ENCODE peak calls at places on chromosomes 1 and 21, in seven cellular contexts. Y is ovary, G is adrenal gland, U is prostate gland, Q is HCT116, R is right lobe of liver, A is esophagus squamous epithelium. D is an unnamed sample.

GRCh38 chr1:20411196-20411980 is 74.6 kb downstream of the CAMK2N1 start:
- DNase-seq in Y (no peak), G (peak; percentile 81), U (no peak), Q (peak; percentile 60), R (no peak), A (no peak), D (no peak)

GRCh38 chr1:230822092-230822581 is 46.2 kb downstream of the C1orf198 start:
- DNase-seq in Y (no peak), G (no peak), U (no peak), Q (no peak), R (no peak), A (no peak), D (no peak)

GRCh38 chr1:162133566-162133965 is 64.1 kb downstream of the NOS1AP start:
- DNase-seq in Y (no peak), G (no peak), U (no peak), Q (no peak), R (no peak), A (no peak), D (no peak)

GRCh38 chr21:42214921-42215320 is 4.0 kb upstream of the ABCG1 start:
- DNase-seq in Y (no peak), G (no peak), U (no peak), Q (no peak), R (no peak), A (no peak), D (no peak)

GRCh38 chr1:206766251-206766856 is 4.2 kb upstream of the IL19 start:
- DNase-seq in Y (no peak), G (peak; percentile 46), U (peak; percentile 13), Q (no peak), R (peak; percentile 44), A (no peak), D (peak; percentile 77)

GRCh38 chr1:43995984-43996732 is 4.8 kb downstream of the CCDC24 start:
- DNase-seq in Y (no peak), G (no peak), U (no peak), Q (no peak), R (no peak), A (no peak), D (no peak)

GRCh38 chr1:164155337-164155850 is 403.6 kb upstream of the PBX1 start:
- DNase-seq in Y (no peak), G (no peak), U (no peak), Q (no peak), R (no peak), A (no peak), D (no peak)

GRCh38 chr1:99544328-99544727 is 101.6 kb upstream of the PALMD start:
- DNase-seq in Y (no peak), G (no peak), U (no peak), Q (no peak), R (no peak), A (no peak), D (no peak)

GRCh38 chr1:70462611-70463010 is 51.5 kb downstream of the CTH start:
- DNase-seq in Y (no peak), G (no peak), U (no peak), Q (no peak), R (no peak), A (no peak), D (no peak)

GRCh38 chr1:210726621-210727020 is 397.9 kb downstream of the HHAT start:
- DNase-seq in Y (no peak), G (peak; percentile 10), U (no peak), Q (no peak), R (no peak), A (no peak), D (peak; percentile 64)

GRCh38 chr1:83882906-83883305 is 116.0 kb downstream of the TTLL7 start:
- DNase-seq in Y (no peak), G (peak; percentile 3), U (no peak), Q (peak; percentile 24), R (peak; percentile 41), A (no peak), D (no peak)

GRCh38 chr1:43648448-43648847 is 1.5 kb upstream of the KDM4A start:
- DNase-seq in Y (no peak), G (peak; percentile 47), U (no peak), Q (no peak), R (no peak), A (no peak), D (no peak)

GRCh38 chr1:18461656-18462055 is 19.1 kb upstream of the KLHDC7A start:
- DNase-seq in Y (no peak), G (no peak), U (no peak), Q (no peak), R (no peak), A (no peak), D (no peak)

DNA sequence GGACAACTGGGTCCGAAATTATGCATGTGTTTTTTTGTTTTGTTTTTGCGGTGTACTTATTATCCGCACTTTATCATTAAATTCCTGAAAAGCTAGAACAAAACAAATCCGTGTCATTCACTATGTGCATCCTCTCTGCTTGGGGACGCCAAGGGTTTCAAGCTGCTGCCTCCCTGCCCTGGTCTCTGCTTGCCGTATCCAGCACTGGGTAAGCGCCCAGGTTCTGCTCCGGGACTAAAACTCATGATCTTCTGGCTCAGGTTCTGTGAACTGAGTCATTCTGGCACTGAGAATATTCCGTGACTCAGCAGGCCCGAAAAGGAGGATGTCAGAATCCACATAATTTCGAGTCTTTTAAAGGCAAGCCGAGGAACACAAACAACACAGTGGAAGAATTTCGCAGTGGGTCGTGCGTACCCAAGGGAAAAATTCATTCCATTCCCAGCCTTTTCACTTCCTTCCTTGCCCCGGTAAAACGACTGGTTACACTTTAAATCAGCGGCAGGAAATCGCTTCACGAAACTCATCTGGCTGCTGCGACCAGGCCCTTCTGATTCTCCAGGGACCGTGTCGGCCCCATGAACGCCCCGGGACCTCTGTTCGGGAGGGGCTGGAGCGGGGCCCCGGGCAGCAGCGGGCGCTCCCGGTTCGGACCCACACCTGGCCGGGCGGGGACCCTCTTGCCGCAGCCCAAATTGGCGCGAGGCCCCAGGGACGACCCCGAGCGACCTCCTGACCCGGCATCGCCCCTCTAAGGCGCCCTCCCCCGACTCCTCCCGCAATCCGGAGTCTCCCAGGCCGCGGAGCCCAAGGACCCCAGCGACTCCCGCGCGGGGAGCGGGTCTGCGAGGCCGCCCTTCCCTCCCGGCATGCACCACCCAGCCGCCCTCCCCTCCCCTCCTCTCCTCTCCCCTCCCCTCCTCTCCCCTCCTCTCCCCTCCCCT is 746 bp upstream of the LAMC1 start:
- DNase-seq in Y (peak; percentile 87), G (peak; percentile 93), U (peak; percentile 88), Q (peak; percentile 84), R (peak; percentile 77), A (no peak), D (peak; percentile 91)
- TF ChIP-seq POLR2A in Y (peak; percentile 66), G (peak; percentile 42), U (peak; percentile 46), Q (peak; percentile 73), R (peak; percentile 84), A (no peak), D (no peak)

GRCh38 chr1:68128157-68128556 is 77.7 kb upstream of the DIRAS3 start:
- DNase-seq in Y (no peak), G (no peak), U (no peak), Q (no peak), R (no peak), A (no peak), D (no peak)

GRCh38 chr1:68131261-68131660 is 80.8 kb upstream of the DIRAS3 start:
- DNase-seq in Y (no peak), G (no peak), U (no peak), Q (no peak), R (no peak), A (no peak), D (no peak)

GRCh38 chr1:68132426-68133130 is 82.2 kb upstream of the DIRAS3 start:
- DNase-seq in Y (no peak), G (no peak), U (no peak), Q (no peak), R (no peak), A (no peak), D (no peak)

GRCh38 chr1:68128820-68129219 is 78.4 kb upstream of the DIRAS3 start:
- DNase-seq in Y (no peak), G (no peak), U (no peak), Q (no peak), R (no peak), A (no peak), D (no peak)
- H3K27ac ChIP-seq in Y (no peak overlapping the region), G (no peak overlapping the region), U (no peak overlapping the region), Q (no peak overlapping the region), R (no peak overlapping the region), A (no peak overlapping the region), D (no peak overlapping the region)

GRCh38 chr1:1433804-1434130 is 1.7 kb upstream of the VWA1 start:
- DNase-seq in Y (peak; percentile 61), G (no peak), U (no peak), Q (peak; percentile 56), R (peak; percentile 50), A (no peak), D (no peak)

GRCh38 chr1:1432566-1432950 is 2.9 kb upstream of the VWA1 start:
- DNase-seq in Y (no peak), G (no peak), U (no peak), Q (no peak), R (peak; percentile 28), A (no peak), D (no peak)

GRCh38 chr1:1431845-1432565 is 3.5 kb upstream of the VWA1 start:
- DNase-seq in Y (peak; percentile 50), G (no peak), U (no peak), Q (no peak), R (peak; percentile 92), A (no peak), D (no peak)

GRCh38 chr1:1434131-1434811 is 1.2 kb upstream of the VWA1 start:
- DNase-seq in Y (peak; percentile 79), G (peak; percentile 39), U (peak; percentile 67), Q (no peak), R (no peak), A (no peak), D (peak; percentile 49)

GRCh38 chr1:1432951-1433803 is 2.3 kb upstream of the VWA1 start:
- DNase-seq in Y (peak; percentile 65), G (peak; percentile 40), U (peak; percentile 97), Q (no peak), R (peak; percentile 96), A (no peak), D (peak; percentile 34)
- TF ChIP-seq POLR2A in Y (peak; percentile 19), G (no peak), U (peak; percentile 73), Q (no peak), R (peak; percentile 74), A (peak; percentile 26), D (no peak)

DNA sequence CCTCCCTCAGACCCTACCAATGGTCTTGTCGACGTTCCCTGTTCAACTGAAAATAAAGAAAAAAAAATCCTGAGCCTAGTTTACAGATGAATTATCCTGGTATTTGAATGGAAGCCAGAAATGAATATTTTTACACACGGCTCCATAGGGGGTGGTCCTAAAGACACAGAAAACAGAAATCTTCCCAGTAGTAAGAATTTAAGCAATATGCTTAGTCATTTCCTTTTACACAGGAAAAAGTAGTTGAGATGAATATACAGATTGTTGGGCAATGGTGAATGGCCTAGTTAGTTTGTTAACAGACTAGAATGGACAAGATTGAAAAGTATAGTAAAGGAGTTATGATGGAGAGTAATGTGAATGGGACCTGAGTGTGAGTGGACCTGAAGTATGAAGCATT is 67.5 kb downstream of the RGS18 start:
- DNase-seq in Y (no peak), G (no peak), U (no peak), Q (no peak), R (no peak), A (no peak), D (no peak)
- H3K27ac ChIP-seq in Y (no peak overlapping the region), G (no peak overlapping the region), U (no peak overlapping the region), Q (no peak overlapping the region), R (no peak overlapping the region), A (no peak overlapping the region), D (no peak overlapping the region)